ENCODE peak calls at places on chromosomes 13 and 19, in six cellular contexts. N is CD8-positive, alpha-beta memory T cell; T is CD4-positive, alpha-beta memory T cell; H is esophagus muscularis mucosa; M is Karpas-422; B is psoas muscle. F is an unnamed sample.

GRCh38 chr13:40672310-40673060 is 6.0 kb upstream of the FOXO1 start:
- DNase-seq in N (no peak), T (no peak), H (no peak), M (peak; percentile 85), B (no peak), F (no peak)

GRCh38 chr19:52270266-52270885 is 989 bp downstream of the ZNF766 start:
- DNase-seq in N (no peak), T (no peak), H (no peak), M (peak; percentile 71), B (no peak), F (no peak)

GRCh38 chr19:38975861-38976271 is 324 bp upstream of the FBXO17 start:
- DNase-seq in N (no peak), T (no peak), H (no peak), M (no peak), B (no peak), F (peak; percentile 51)

GRCh38 chr19:1269065-1269477 is at the start of gene CIRBP:
- DNase-seq in N (peak; percentile 100), T (peak; percentile 100), H (peak; percentile 100), M (peak; percentile 99), B (peak; percentile 100), F (peak; percentile 100)

GRCh38 chr19:54456423-54457373 is 6.9 kb downstream of the LENG9 start:
- DNase-seq in N (no peak), T (no peak), H (no peak), M (no peak), B (peak; percentile 49), F (no peak)

GRCh38 chr13:62137629-62138405 is 722.2 kb upstream of the PCDH20 start:
- DNase-seq in N (no peak), T (no peak), H (no peak), M (no peak), B (no peak), F (no peak)

GRCh38 chr19:39052243-39052746 is 19.9 kb upstream of the FBXO27 start:
- DNase-seq in N (peak; percentile 64), T (peak; percentile 58), H (no peak), M (peak; percentile 76), B (peak; percentile 58), F (peak; percentile 26)

GRCh38 chr13:102558029-102558428 is 38.8 kb upstream of the TPP2 start:
- DNase-seq in N (no peak), T (no peak), H (no peak), M (no peak), B (no peak), F (no peak)

GRCh38 chr13:67228909-67229308 is 1.2 kb downstream of the PCDH9 start:
- DNase-seq in N (no peak), T (no peak), H (no peak), M (no peak), B (no peak), F (no peak)

GRCh38 chr13:108728370-108728769 is 99.0 kb downstream of the MYO16 start:
- DNase-seq in N (no peak), T (no peak), H (no peak), M (peak; percentile 54), B (no peak), F (no peak)

GRCh38 chr13:94323746-94324408 is 155.6 kb downstream of the DCT start:
- DNase-seq in N (no peak), T (peak; percentile 66), H (no peak), M (no peak), B (no peak), F (no peak)

GRCh38 chr19:36488816-36489138 is 584 bp downstream of the ZNF566 start:
- DNase-seq in N (peak; percentile 41), T (peak; percentile 81), H (no peak), M (peak; percentile 83), B (no peak), F (no peak)

GRCh38 chr13:113665582-113666323 is 1.3 kb upstream of the GRK1 start:
- DNase-seq in N (no peak), T (no peak), H (no peak), M (no peak), B (peak; percentile 41), F (peak; percentile 9)

GRCh38 chr13:102117175-102117830 is 284.5 kb downstream of the FGF14 start:
- DNase-seq in N (no peak), T (no peak), H (no peak), M (no peak), B (no peak), F (no peak)

GRCh38 chr13:112343591-112343990 is 32.6 kb upstream of the SPACA7 start:
- DNase-seq in N (no peak), T (no peak), H (no peak), M (no peak), B (no peak), F (no peak)

GRCh38 chr13:110758195-110758594 is 44.7 kb downstream of the ING1 start:
- DNase-seq in N (no peak), T (no peak), H (no peak), M (no peak), B (no peak), F (no peak)

GRCh38 chr13:20177049-20177831 is 15.5 kb downstream of the GJB2 start:
- DNase-seq in N (no peak), T (no peak), H (no peak), M (no peak), B (no peak), F (no peak)

GRCh38 chr19:31364956-31365355 is 15.7 kb upstream of the TSHZ3 start:
- DNase-seq in N (no peak), T (no peak), H (no peak), M (no peak), B (no peak), F (no peak)

GRCh38 chr19:7456964-7457541 is 31.8 kb downstream of the PEX11G start:
- DNase-seq in N (no peak), T (no peak), H (no peak), M (no peak), B (no peak), F (no peak)

GRCh38 chr13:41925014-41925413 is 35.9 kb downstream of the VWA8 start:
- DNase-seq in N (no peak), T (no peak), H (no peak), M (no peak), B (no peak), F (no peak)

GRCh38 chr13:33069365-33069764 is 53.1 kb downstream of the KL start:
- DNase-seq in N (no peak), T (no peak), H (no peak), M (peak; percentile 82), B (no peak), F (no peak)

DNA sequence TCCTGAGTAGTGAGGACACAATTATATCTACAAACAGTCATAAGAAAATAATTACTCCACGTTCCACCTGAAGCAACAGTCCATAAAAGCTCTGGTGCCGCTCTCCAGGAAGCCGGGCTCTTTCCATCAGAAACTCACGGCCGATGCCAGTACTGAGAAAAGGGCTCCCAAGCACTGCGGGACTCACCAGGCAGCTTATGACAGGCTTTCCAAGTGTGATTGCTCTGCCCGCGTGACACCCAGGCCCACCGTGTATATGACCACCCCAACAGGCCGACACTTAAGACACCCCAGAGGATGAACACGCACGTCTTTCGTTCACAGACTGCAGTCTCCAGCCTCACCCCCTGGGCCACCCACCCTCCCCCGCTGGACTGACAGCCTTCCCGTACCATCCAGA is 199.0 kb downstream of the UQCRFS1 start:
- DNase-seq in N (no peak), T (no peak), H (no peak), M (no peak), B (no peak), F (no peak)
- H3K36me3 ChIP-seq in N (no peaks in the 10 kb centered on the region), T (no peaks in the 10 kb centered on the region), H (no peaks in the 10 kb centered on the region), M (no peaks in the 10 kb centered on the region), B (no peaks in the 10 kb centered on the region), F (no peaks in the 10 kb centered on the region)

DNA sequence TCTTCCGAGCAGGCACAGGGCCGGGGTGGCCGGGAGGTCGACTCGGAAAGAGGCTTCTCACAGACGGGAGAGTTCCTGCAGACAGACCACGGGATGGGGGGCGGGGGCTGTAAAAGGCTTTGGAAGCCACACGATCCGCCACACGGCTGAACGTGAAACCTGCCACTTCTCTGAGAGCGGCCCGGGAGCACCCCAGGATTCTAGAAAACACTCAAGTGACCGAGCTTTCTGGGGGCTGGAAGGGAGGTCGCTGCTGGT is 15.6 kb upstream of the SLC39A3 start:
- DNase-seq in N (no peak), T (no peak), H (no peak), M (no peak), B (peak; percentile 47), F (no peak)
- H3K36me3 ChIP-seq in N (no peaks in the 10 kb centered on the region), T (no peaks in the 10 kb centered on the region), H (peaks cover 62% of the 10 kb centered on the region), M (no peaks in the 10 kb centered on the region), B (peaks cover 71% of the 10 kb centered on the region), F (no peaks in the 10 kb centered on the region)

DNA sequence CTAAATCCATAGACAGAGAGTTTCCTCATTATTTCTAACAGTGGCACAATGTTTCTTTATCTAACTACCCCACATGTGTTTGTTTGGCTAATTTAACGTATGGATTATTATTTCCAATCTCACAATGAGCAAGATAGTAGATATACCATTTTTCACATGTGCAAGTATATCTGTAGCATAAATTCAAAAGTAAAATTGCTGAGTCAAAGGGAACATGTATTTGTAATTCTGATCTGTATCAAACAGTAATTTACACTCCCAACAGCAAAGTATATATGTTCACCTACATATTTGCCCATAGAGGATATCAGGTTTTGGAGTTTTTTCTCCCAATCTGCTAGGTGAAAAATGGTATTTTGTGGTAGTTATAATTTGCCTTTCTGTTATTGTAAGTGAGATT is 18.4 kb downstream of the MAST1 start:
- DNase-seq in N (no peak), T (no peak), H (no peak), M (no peak), B (no peak), F (no peak)
- H3K36me3 ChIP-seq in N (no peaks in the 10 kb centered on the region), T (no peaks in the 10 kb centered on the region), H (no peaks in the 10 kb centered on the region), M (no peaks in the 10 kb centered on the region), B (no peaks in the 10 kb centered on the region), F (no peaks in the 10 kb centered on the region)

DNA sequence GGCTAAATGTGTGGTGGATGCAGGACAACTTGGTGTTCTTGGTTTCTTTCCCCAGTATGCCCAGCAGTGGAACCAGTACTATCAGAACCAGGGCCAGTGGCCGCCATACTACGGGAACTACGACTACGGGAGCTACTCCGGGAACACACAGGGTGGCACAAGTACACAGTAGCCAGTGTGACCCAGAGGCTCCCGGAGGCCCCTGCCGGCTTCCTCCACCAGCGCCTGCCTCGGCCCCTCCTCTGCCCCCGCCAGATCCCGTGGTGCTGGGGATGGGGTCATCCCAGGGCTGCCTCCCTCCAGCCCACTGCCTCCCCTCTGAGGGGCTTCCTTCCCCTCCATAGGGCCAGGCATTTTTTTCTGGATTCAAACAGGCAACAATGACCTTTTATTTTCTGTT is 3.6 kb upstream of the CCDC97 start:
- DNase-seq in N (peak; percentile 4), T (peak; percentile 44), H (no peak), M (no peak), B (no peak), F (no peak)
- H3K36me3 ChIP-seq in N (peaks cover 29% of the 10 kb centered on the region), T (peaks cover 33% of the 10 kb centered on the region), H (peaks cover 64% of the 10 kb centered on the region), M (peaks cover 14% of the 10 kb centered on the region), B (peaks cover 65% of the 10 kb centered on the region), F (no peaks in the 10 kb centered on the region)

GRCh38 chr19:48918801-48919247 is 14.7 kb upstream of the DHDH start:
- DNase-seq in N (no peak), T (no peak), H (no peak), M (peak; percentile 83), B (no peak), F (no peak)
- H3K36me3 ChIP-seq in N (peaks cover 15% of the 10 kb centered on the region), T (peaks cover 34% of the 10 kb centered on the region), H (peaks cover 90% of the 10 kb centered on the region), M (no peaks in the 10 kb centered on the region), B (peaks cover 89% of the 10 kb centered on the region), F (no peaks in the 10 kb centered on the region)

GRCh38 chr13:95684463-95684862 is 7.5 kb downstream of the DNAJC3 start:
- DNase-seq in N (no peak), T (no peak), H (no peak), M (no peak), B (no peak), F (no peak)
- H3K36me3 ChIP-seq in N (no peaks in the 10 kb centered on the region), T (no peaks in the 10 kb centered on the region), H (no peaks in the 10 kb centered on the region), M (peaks cover 8% of the 10 kb centered on the region), B (no peaks in the 10 kb centered on the region), F (no peaks in the 10 kb centered on the region)